ENCODE peak calls at places on chromosomes 12 and 14, in six cellular contexts. T is fibroblast of the aortic adventitia; W is putamen; C is stimulated activated CD4-positive, alpha-beta T cell treated with anti-CD3 and anti-CD28 coated beads, Interleukin-4, amount 100 ng/mL, for 4 hours; D is breast epithelium; A is RCC 7860. V is an unnamed sample.

GRCh38 chr12:87428701-87429277 is 600.4 kb downstream of the C12orf50 start:
- DNase-seq in W (peak), A (no peak), T (peak), C (no peak), D (no peak), V (peak)

GRCh38 chr12:68100241-68100640 is 59.3 kb downstream of the IFNG start:
- DNase-seq in C (no peak), A (no peak), W (no peak), T (no peak), D (no peak), V (no peak)

GRCh38 chr14:51094282-51094821 is 553 bp downstream of the TRIM9 start:
- DNase-seq in T (no peak), W (no peak), C (no peak), A (no peak), D (no peak), V (no peak)

GRCh38 chr14:71703477-71703876 is 228.8 kb upstream of the RGS6 start:
- DNase-seq in A (no peak), T (peak), D (peak), W (peak), C (no peak), V (no peak)

GRCh38 chr12:2185751-2186341 is 133.1 kb downstream of the CACNA1C start:
- DNase-seq in W (no peak), A (no peak), D (no peak), T (no peak), C (no peak), V (no peak)

GRCh38 chr12:43113153-43113552 is 438.9 kb downstream of the ADAMTS20 start:
- DNase-seq in A (no peak), W (no peak), C (no peak), T (peak), D (no peak), V (no peak)

GRCh38 chr12:2563709-2564108 is 231.1 kb upstream of the FKBP4 start:
- DNase-seq in D (no peak), C (no peak), A (no peak), T (no peak), W (no peak), V (no peak)

GRCh38 chr12:49553512-49554088 is 14.3 kb downstream of the MCRS1 start:
- DNase-seq in D (no peak), C (no peak), T (no peak), W (peak), A (peak), V (peak)

GRCh38 chr12:87382959-87383591 is 646.1 kb downstream of the C12orf50 start:
- DNase-seq in T (no peak), C (no peak), A (no peak), D (no peak), W (no peak), V (no peak)

GRCh38 chr12:66552753-66553152 is 126.1 kb downstream of the GRIP1 start:
- DNase-seq in A (no peak), T (no peak), W (no peak), D (no peak), C (no peak), V (no peak)

GRCh38 chr12:108519558-108519957 is 4.5 kb downstream of the FICD start:
- DNase-seq in T (no peak), C (no peak), W (no peak), A (no peak), D (no peak), V (no peak)

GRCh38 chr14:89540009-89540829 is 123.2 kb upstream of the FOXN3 start:
- DNase-seq in D (no peak), A (no peak), T (peak), W (no peak), C (no peak), V (no peak)

GRCh38 chr14:94839346-94839745 is 69.4 kb upstream of the GSC start:
- DNase-seq in W (no peak), A (no peak), T (no peak), C (no peak), D (no peak), V (no peak)

GRCh38 chr14:68164723-68165122 is 345.1 kb downstream of the RAD51B start:
- DNase-seq in T (no peak), A (no peak), C (no peak), D (no peak), W (no peak), V (no peak)

GRCh38 chr14:23464700-23465099 is 4.8 kb upstream of the NGDN start:
- DNase-seq in D (no peak), A (no peak), T (no peak), W (no peak), C (no peak), V (no peak)

GRCh38 chr14:21703357-21704339 is 30.0 kb upstream of the OR4E1 start:
- DNase-seq in D (no peak), T (no peak), W (no peak), C (no peak), A (no peak), V (no peak)

GRCh38 chr12:123767613-123768012 is 5.5 kb downstream of the DNAH10 start:
- DNase-seq in C (no peak), W (no peak), T (no peak), A (no peak), D (no peak), V (no peak)

GRCh38 chr14:65910108-65910507 is 497.6 kb downstream of the FUT8 start:
- DNase-seq in A (no peak), C (no peak), D (no peak), T (peak), W (no peak), V (no peak)

GRCh38 chr12:49790741-49791140 is 37.5 kb downstream of the NCKAP5L start:
- DNase-seq in T (no peak), C (no peak), A (no peak), D (no peak), W (no peak), V (no peak)

GRCh38 chr12:92676710-92677109 is 26.1 kb upstream of the PLEKHG7 start:
- DNase-seq in W (no peak), C (no peak), A (no peak), T (no peak), D (no peak), V (no peak)

GRCh38 chr12:125184213-125184952 is 119.1 kb downstream of the AACS start:
- DNase-seq in W (no peak), A (no peak), D (no peak), T (no peak), C (no peak), V (no peak)

GRCh38 chr14:71311061-71311460 is 403.8 kb downstream of the PCNX1 start:
- DNase-seq in W (no peak), A (no peak), C (no peak), T (no peak), D (no peak), V (no peak)

GRCh38 chr14:103718572-103718971 is 3.0 kb downstream of the ZFYVE21 start:
- DNase-seq in A (no peak), D (no peak), T (peak), C (no peak), W (no peak), V (no peak)

GRCh38 chr14:35403085-35403396 is 1.5 kb downstream of the NFKBIA start:
- DNase-seq in A (no peak), W (no peak), C (peak), D (no peak), T (peak), V (peak)

GRCh38 chr14:93239869-93240677 is 33.0 kb downstream of the UBR7 start:
- DNase-seq in W (no peak), C (no peak), T (peak), A (peak), D (no peak), V (no peak)

GRCh38 chr14:93263416-93263815 is 56.4 kb downstream of the UBR7 start:
- DNase-seq in C (no peak), W (no peak), T (peak), A (no peak), D (no peak), V (no peak)

GRCh38 chr14:101719045-101719645 is 42.4 kb upstream of the PPP2R5C start:
- DNase-seq in D (no peak), C (no peak), A (no peak), W (no peak), T (no peak), V (no peak)

V was measured in endothelial cell of umbilical vein.